ENCODE peak calls at places on chromosome 5, in eight cellular contexts. One of them, this sample, is unnamed.

GRCh38 chr5:8053270-8053669 is 184.3 kb downstream of the MTRR start:
- DNase-seq in astrocyte of the spinal cord: no peak
- DNase-seq in HCT116: no peak
- DNase-seq in fibroblast of villous mesenchyme: no peak
- DNase-seq in AG04450: no peak
- DNase-seq in endodermal cell: no peak
- DNase-seq in tibial nerve: no peak
- DNase-seq in brain microvascular endothelial cell: no peak
- DNase-seq in this sample: no peak

GRCh38 chr5:104267282-104268015 is 704.9 kb upstream of the NUDT12 start:
- DNase-seq in astrocyte of the spinal cord: no peak
- DNase-seq in HCT116: no peak
- DNase-seq in fibroblast of villous mesenchyme: peak; percentile 52
- DNase-seq in AG04450: no peak
- DNase-seq in endodermal cell: no peak
- DNase-seq in tibial nerve: no peak
- DNase-seq in brain microvascular endothelial cell: no peak
- DNase-seq in this sample: no peak

GRCh38 chr5:139820130-139820529 is 24.5 kb downstream of the PSD2 start:
- DNase-seq in astrocyte of the spinal cord: no peak
- DNase-seq in HCT116: no peak
- DNase-seq in fibroblast of villous mesenchyme: no peak
- DNase-seq in AG04450: no peak
- DNase-seq in endodermal cell: no peak
- DNase-seq in tibial nerve: no peak
- DNase-seq in brain microvascular endothelial cell: no peak
- DNase-seq in this sample: peak; percentile 52

GRCh38 chr5:59832577-59833301 is 60.8 kb downstream of the PDE4D start:
- DNase-seq in astrocyte of the spinal cord: no peak
- DNase-seq in HCT116: no peak
- DNase-seq in fibroblast of villous mesenchyme: peak; percentile 45
- DNase-seq in AG04450: no peak
- DNase-seq in endodermal cell: no peak
- DNase-seq in tibial nerve: no peak
- DNase-seq in brain microvascular endothelial cell: no peak
- DNase-seq in this sample: no peak

GRCh38 chr5:131769337-131769736 is 27.5 kb downstream of the FNIP1 start:
- DNase-seq in astrocyte of the spinal cord: no peak
- DNase-seq in HCT116: no peak
- DNase-seq in fibroblast of villous mesenchyme: no peak
- DNase-seq in AG04450: no peak
- DNase-seq in endodermal cell: no peak
- DNase-seq in tibial nerve: no peak
- DNase-seq in brain microvascular endothelial cell: no peak
- DNase-seq in this sample: no peak

GRCh38 chr5:115601709-115602584 is at the start of gene TICAM2:
- DNase-seq in astrocyte of the spinal cord: peak; percentile 74
- DNase-seq in HCT116: no peak
- DNase-seq in fibroblast of villous mesenchyme: peak; percentile 78
- DNase-seq in AG04450: no peak
- DNase-seq in endodermal cell: peak; percentile 88
- DNase-seq in tibial nerve: peak; percentile 59
- DNase-seq in brain microvascular endothelial cell: peak; percentile 43
- DNase-seq in this sample: peak; percentile 96

GRCh38 chr5:132013711-132014110 is 2.3 kb upstream of the ACSL6 start:
- DNase-seq in astrocyte of the spinal cord: no peak
- DNase-seq in HCT116: no peak
- DNase-seq in fibroblast of villous mesenchyme: no peak
- DNase-seq in AG04450: no peak
- DNase-seq in endodermal cell: no peak
- DNase-seq in tibial nerve: no peak
- DNase-seq in brain microvascular endothelial cell: no peak
- DNase-seq in this sample: no peak

GRCh38 chr5:92402045-92402444 is 1018.9 kb upstream of the ARRDC3 start:
- DNase-seq in astrocyte of the spinal cord: peak; percentile 58
- DNase-seq in HCT116: no peak
- DNase-seq in fibroblast of villous mesenchyme: no peak
- DNase-seq in AG04450: no peak
- DNase-seq in endodermal cell: no peak
- DNase-seq in tibial nerve: no peak
- DNase-seq in brain microvascular endothelial cell: peak; percentile 12
- DNase-seq in this sample: peak; percentile 29

GRCh38 chr5:124408738-124409453 is 337.5 kb downstream of the ZNF608 start:
- DNase-seq in astrocyte of the spinal cord: peak; percentile 31
- DNase-seq in HCT116: no peak
- DNase-seq in fibroblast of villous mesenchyme: peak; percentile 16
- DNase-seq in AG04450: no peak
- DNase-seq in endodermal cell: no peak
- DNase-seq in tibial nerve: no peak
- DNase-seq in brain microvascular endothelial cell: no peak
- DNase-seq in this sample: no peak

GRCh38 chr5:32018476-32019436 is 155.4 kb downstream of the GOLPH3 start:
- DNase-seq in astrocyte of the spinal cord: no peak
- DNase-seq in HCT116: no peak
- DNase-seq in fibroblast of villous mesenchyme: no peak
- DNase-seq in AG04450: no peak
- DNase-seq in endodermal cell: no peak
- DNase-seq in tibial nerve: no peak
- DNase-seq in brain microvascular endothelial cell: no peak
- DNase-seq in this sample: no peak

GRCh38 chr5:146582015-146582414 is 66.0 kb upstream of the GPR151 start:
- DNase-seq in astrocyte of the spinal cord: no peak
- DNase-seq in HCT116: no peak
- DNase-seq in fibroblast of villous mesenchyme: no peak
- DNase-seq in AG04450: no peak
- DNase-seq in endodermal cell: no peak
- DNase-seq in tibial nerve: no peak
- DNase-seq in brain microvascular endothelial cell: no peak
- DNase-seq in this sample: no peak

GRCh38 chr5:146584750-146585149 is 68.8 kb upstream of the GPR151 start:
- DNase-seq in astrocyte of the spinal cord: no peak
- DNase-seq in HCT116: no peak
- DNase-seq in fibroblast of villous mesenchyme: no peak
- DNase-seq in AG04450: no peak
- DNase-seq in endodermal cell: no peak
- DNase-seq in tibial nerve: no peak
- DNase-seq in brain microvascular endothelial cell: no peak
- DNase-seq in this sample: no peak

GRCh38 chr5:146574713-146575112 is 58.7 kb upstream of the GPR151 start:
- DNase-seq in astrocyte of the spinal cord: no peak
- DNase-seq in HCT116: no peak
- DNase-seq in fibroblast of villous mesenchyme: no peak
- DNase-seq in AG04450: no peak
- DNase-seq in endodermal cell: no peak
- DNase-seq in tibial nerve: no peak
- DNase-seq in brain microvascular endothelial cell: no peak
- DNase-seq in this sample: no peak

GRCh38 chr5:146580237-146580636 is 64.2 kb upstream of the GPR151 start:
- DNase-seq in astrocyte of the spinal cord: no peak
- DNase-seq in HCT116: no peak
- DNase-seq in fibroblast of villous mesenchyme: no peak
- DNase-seq in AG04450: no peak
- DNase-seq in endodermal cell: no peak
- DNase-seq in tibial nerve: no peak
- DNase-seq in brain microvascular endothelial cell: no peak
- DNase-seq in this sample: no peak
- TF ChIP-seq CTCF in astrocyte of the spinal cord: no peak
- TF ChIP-seq CTCF in HCT116: no peak
- TF ChIP-seq CTCF in fibroblast of villous mesenchyme: no peak
- TF ChIP-seq CTCF in AG04450: no peak
- TF ChIP-seq CTCF in endodermal cell: no peak
- TF ChIP-seq CTCF in tibial nerve: no peak
- TF ChIP-seq CTCF in brain microvascular endothelial cell: no peak
- TF ChIP-seq CTCF in this sample: no peak

GRCh38 chr5:172418847-172419810 is 35.2 kb downstream of the SH3PXD2B start:
- DNase-seq in astrocyte of the spinal cord: no peak
- DNase-seq in HCT116: no peak
- DNase-seq in fibroblast of villous mesenchyme: peak; percentile 52
- DNase-seq in AG04450: no peak
- DNase-seq in endodermal cell: no peak
- DNase-seq in tibial nerve: peak; percentile 72
- DNase-seq in brain microvascular endothelial cell: no peak
- DNase-seq in this sample: peak; percentile 71

GRCh38 chr5:172422255-172422654 is 32.1 kb downstream of the SH3PXD2B start:
- DNase-seq in astrocyte of the spinal cord: no peak
- DNase-seq in HCT116: no peak
- DNase-seq in fibroblast of villous mesenchyme: no peak
- DNase-seq in AG04450: no peak
- DNase-seq in endodermal cell: no peak
- DNase-seq in tibial nerve: no peak
- DNase-seq in brain microvascular endothelial cell: no peak
- DNase-seq in this sample: no peak

GRCh38 chr5:172417983-172418630 is 36.2 kb downstream of the SH3PXD2B start:
- DNase-seq in astrocyte of the spinal cord: peak; percentile 97
- DNase-seq in HCT116: no peak
- DNase-seq in fibroblast of villous mesenchyme: peak; percentile 99
- DNase-seq in AG04450: peak; percentile 85
- DNase-seq in endodermal cell: no peak
- DNase-seq in tibial nerve: peak; percentile 98
- DNase-seq in brain microvascular endothelial cell: peak; percentile 85
- DNase-seq in this sample: peak; percentile 94

GRCh38 chr5:172421020-172421419 is 33.3 kb downstream of the SH3PXD2B start:
- DNase-seq in astrocyte of the spinal cord: no peak
- DNase-seq in HCT116: no peak
- DNase-seq in fibroblast of villous mesenchyme: no peak
- DNase-seq in AG04450: no peak
- DNase-seq in endodermal cell: no peak
- DNase-seq in tibial nerve: no peak
- DNase-seq in brain microvascular endothelial cell: no peak
- DNase-seq in this sample: no peak

DNA sequence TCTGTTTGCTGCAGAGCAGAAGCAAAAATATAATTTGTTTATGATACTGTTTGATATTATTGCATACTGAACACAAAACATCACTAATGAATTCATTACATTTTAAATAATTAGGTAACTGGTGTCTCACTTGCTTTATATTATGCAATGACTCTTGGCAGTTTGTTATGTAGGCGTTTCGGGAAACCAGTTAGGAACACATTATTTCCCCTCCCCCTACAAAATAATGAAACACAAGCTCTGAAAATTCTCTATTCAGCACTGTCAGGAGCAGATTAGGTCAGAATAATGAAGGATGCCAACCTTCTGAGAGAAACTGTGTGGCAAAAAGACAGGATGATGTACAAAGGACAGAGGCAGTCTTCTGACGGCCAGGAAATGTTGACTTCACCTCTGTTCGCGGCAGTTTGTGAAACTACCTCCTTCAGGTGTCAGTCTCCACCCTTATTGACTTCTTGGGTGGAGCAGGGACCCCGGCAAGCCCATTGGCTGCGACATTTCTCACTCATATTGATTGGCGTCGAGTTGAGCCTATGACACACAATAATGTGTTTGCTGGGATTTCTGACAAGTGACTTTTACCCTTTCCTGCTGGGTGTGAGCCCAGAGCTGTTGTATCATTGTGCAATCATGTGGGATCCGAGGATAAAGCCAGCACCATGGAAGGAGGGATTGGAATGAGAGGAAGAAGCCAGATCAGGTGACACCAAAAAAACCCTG is 34.0 kb downstream of the SH3PXD2B start:
- DNase-seq in astrocyte of the spinal cord: peak; percentile 86
- DNase-seq in HCT116: peak; percentile 60
- DNase-seq in fibroblast of villous mesenchyme: peak; percentile 99
- DNase-seq in AG04450: peak; percentile 61
- DNase-seq in endodermal cell: peak; percentile 75
- DNase-seq in tibial nerve: peak; percentile 95
- DNase-seq in brain microvascular endothelial cell: peak; percentile 61
- DNase-seq in this sample: peak; percentile 94
- H3K4me3 ChIP-seq in astrocyte of the spinal cord: no peak overlapping the region
- H3K4me3 ChIP-seq in HCT116: no peak overlapping the region
- H3K4me3 ChIP-seq in fibroblast of villous mesenchyme: no peak overlapping the region
- H3K4me3 ChIP-seq in AG04450: no peak overlapping the region
- H3K4me3 ChIP-seq in endodermal cell: no peak overlapping the region
- H3K4me3 ChIP-seq in tibial nerve: no peak overlapping the region
- H3K4me3 ChIP-seq in brain microvascular endothelial cell: no peak overlapping the region
- H3K4me3 ChIP-seq in this sample: no peak overlapping the region

GRCh38 chr5:130651440-130651839 is 513.6 kb downstream of the HINT1 start:
- DNase-seq in astrocyte of the spinal cord: no peak
- DNase-seq in HCT116: no peak
- DNase-seq in fibroblast of villous mesenchyme: no peak
- DNase-seq in AG04450: no peak
- DNase-seq in endodermal cell: peak; percentile 51
- DNase-seq in tibial nerve: no peak
- DNase-seq in brain microvascular endothelial cell: no peak
- DNase-seq in this sample: peak; percentile 15

DNA sequence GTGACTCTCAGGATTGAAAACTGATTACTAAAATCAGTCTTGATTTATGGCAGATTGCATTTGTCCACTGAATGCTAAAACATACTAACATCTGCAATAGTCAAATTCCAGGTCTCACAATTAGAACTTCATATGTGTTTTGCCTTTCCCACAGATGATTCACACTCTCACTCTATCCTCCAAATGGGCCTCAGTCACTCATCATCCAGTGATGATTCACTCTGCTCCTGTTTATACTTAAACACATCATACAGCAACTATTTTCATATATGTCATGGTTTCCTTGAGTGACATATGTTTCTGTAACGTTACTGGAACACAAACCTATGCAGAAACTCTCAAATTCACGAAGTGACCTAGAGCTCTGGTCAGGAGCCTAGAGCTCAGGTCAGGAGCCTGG is 512.9 kb downstream of the HINT1 start:
- DNase-seq in astrocyte of the spinal cord: peak; percentile 77
- DNase-seq in HCT116: peak; percentile 21
- DNase-seq in fibroblast of villous mesenchyme: peak; percentile 40
- DNase-seq in AG04450: no peak
- DNase-seq in endodermal cell: no peak
- DNase-seq in tibial nerve: no peak
- DNase-seq in brain microvascular endothelial cell: peak; percentile 89
- DNase-seq in this sample: peak; percentile 83
- TF ChIP-seq CTCF in astrocyte of the spinal cord: no peak
- TF ChIP-seq CTCF in HCT116: no peak
- TF ChIP-seq CTCF in fibroblast of villous mesenchyme: no peak
- TF ChIP-seq CTCF in AG04450: no peak
- TF ChIP-seq CTCF in endodermal cell: no peak
- TF ChIP-seq CTCF in tibial nerve: no peak
- TF ChIP-seq CTCF in brain microvascular endothelial cell: no peak
- TF ChIP-seq CTCF in this sample: no peak

DNA sequence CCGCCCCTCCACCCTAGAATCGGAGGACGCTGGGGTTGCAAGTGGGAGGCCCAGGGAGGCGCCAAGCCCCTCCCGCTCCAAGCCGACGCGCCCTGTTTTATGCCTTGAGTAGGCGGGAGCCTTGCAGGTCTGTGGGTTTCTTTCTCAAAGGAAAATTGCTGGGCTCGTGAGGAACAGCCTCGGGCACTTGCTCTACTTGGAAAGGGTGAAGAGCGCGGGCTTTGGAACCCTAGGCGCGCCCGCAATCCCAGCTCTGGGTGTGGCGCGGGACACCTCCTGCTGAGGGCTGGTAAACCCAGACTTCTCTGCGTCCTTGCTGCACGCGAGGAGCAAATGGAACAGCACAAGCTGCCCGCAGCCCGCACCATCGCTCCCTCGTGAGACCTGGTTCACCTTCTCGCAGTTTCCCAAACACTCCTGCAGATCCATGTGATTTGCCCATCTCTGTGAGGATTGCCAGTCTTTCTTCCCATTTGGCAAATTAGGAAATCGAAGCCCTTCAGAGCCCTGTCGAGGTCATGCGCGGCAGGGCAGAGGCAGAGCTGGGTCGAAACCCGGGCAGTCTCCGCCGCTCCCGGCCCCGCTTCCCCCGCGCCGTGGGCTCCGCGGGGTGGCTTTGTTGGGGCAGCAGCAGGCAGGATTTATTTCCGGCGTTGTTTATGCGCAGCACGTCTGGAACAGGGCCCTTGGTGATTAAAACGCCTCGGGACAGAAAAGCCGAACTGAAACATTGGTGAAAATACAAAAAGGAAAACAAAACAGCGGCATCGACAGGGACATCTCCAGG is 98.4 kb upstream of the CPLX2 start:
- DNase-seq in astrocyte of the spinal cord: no peak
- DNase-seq in HCT116: no peak
- DNase-seq in fibroblast of villous mesenchyme: no peak
- DNase-seq in AG04450: no peak
- DNase-seq in endodermal cell: peak; percentile 67
- DNase-seq in tibial nerve: no peak
- DNase-seq in brain microvascular endothelial cell: no peak
- DNase-seq in this sample: peak; percentile 54
- H3K4me3 ChIP-seq in astrocyte of the spinal cord: no peak overlapping the region
- H3K4me3 ChIP-seq in HCT116: no peak overlapping the region
- H3K4me3 ChIP-seq in fibroblast of villous mesenchyme: no peak overlapping the region
- H3K4me3 ChIP-seq in AG04450: no peak overlapping the region
- H3K4me3 ChIP-seq in endodermal cell: no peak overlapping the region
- H3K4me3 ChIP-seq in tibial nerve: no peak overlapping the region
- H3K4me3 ChIP-seq in brain microvascular endothelial cell: no peak overlapping the region
- H3K4me3 ChIP-seq in this sample: no peak overlapping the region